ENCODE peak calls at places on chromosomes 7 and 10, in seven cellular contexts. D is GM23248, F is PC-3, E is K562, L is neural progenitor cell, S is fibroblast of lung, G is HepG2. H is an unnamed sample.

GRCh38 chr10:48913674-48914073 is 26.0 kb downstream of the LRRC18 start:
- DNase-seq in L (no peak), F (no peak), G (no peak), S (no peak), D (no peak), E (no peak), H (no peak)

GRCh38 chr10:62159357-62159756 is 109.3 kb downstream of the RTKN2 start:
- DNase-seq in E (no peak), S (no peak), F (peak; percentile 55), G (no peak), D (peak; percentile 9), L (no peak), H (no peak)

GRCh38 chr7:153530441-153530840 is 521.8 kb upstream of the DPP6 start:
- DNase-seq in S (no peak), F (no peak), G (no peak), E (no peak), D (no peak), L (no peak), H (no peak)

GRCh38 chr10:14362098-14362497 is 31.4 kb upstream of the FRMD4A start:
- DNase-seq in L (no peak), G (no peak), F (no peak), S (peak; percentile 66), E (no peak), D (no peak), H (no peak)

GRCh38 chr7:939843-940242 is 14.6 kb downstream of the ADAP1 start:
- DNase-seq in E (no peak), D (no peak), L (no peak), F (no peak), S (no peak), G (no peak), H (no peak)

GRCh38 chr7:19209297-19209696 is 64.1 kb upstream of the FERD3L start:
- DNase-seq in D (no peak), G (no peak), S (no peak), F (no peak), L (no peak), E (no peak), H (no peak)

GRCh38 chr7:8277394-8277982 is 15.5 kb upstream of the ICA1 start:
- DNase-seq in L (peak; percentile 48), G (peak; percentile 29), S (no peak), E (peak; percentile 44), F (peak; percentile 61), D (no peak), H (no peak)

GRCh38 chr7:19177269-19177668 is 32.0 kb upstream of the FERD3L start:
- DNase-seq in D (peak; percentile 33), F (peak; percentile 13), E (no peak), L (no peak), G (no peak), S (peak; percentile 4), H (no peak)

GRCh38 chr7:122298618-122299017 is 5.9 kb downstream of the FEZF1 start:
- DNase-seq in L (no peak), F (no peak), S (no peak), D (no peak), G (no peak), E (no peak), H (peak; percentile 90)

GRCh38 chr10:35027567-35027966 is 62.6 kb downstream of the CUL2 start:
- DNase-seq in F (peak; percentile 88), L (no peak), E (no peak), D (peak; percentile 48), S (peak; percentile 28), G (peak; percentile 12), H (no peak)

GRCh38 chr10:77673086-77673485 is 35.5 kb upstream of the KCNMA1 start:
- DNase-seq in S (peak; percentile 21), D (peak; percentile 24), F (peak; percentile 81), E (peak; percentile 28), G (no peak), L (no peak), H (no peak)

GRCh38 chr7:155533120-155533826 is 13.1 kb downstream of the CNPY1 start:
- DNase-seq in D (peak; percentile 25), S (no peak), F (no peak), G (no peak), E (no peak), L (peak; percentile 54), H (no peak)

GRCh38 chr10:102004376-102004775 is 51.6 kb downstream of the ARMH3 start:
- DNase-seq in F (no peak), G (no peak), L (no peak), D (peak; percentile 68), S (peak; percentile 66), E (no peak), H (no peak)

GRCh38 chr10:33335800-33336605 is 1.5 kb upstream of the NRP1 start:
- DNase-seq in L (peak; percentile 67), D (peak; percentile 84), G (no peak), F (peak; percentile 100), S (peak; percentile 64), E (no peak), H (no peak)

GRCh38 chr10:58335306-58336005 is 650 bp downstream of the UBE2D1 start:
- DNase-seq in D (peak; percentile 72), L (peak; percentile 33), S (peak; percentile 42), E (peak; percentile 33), F (peak; percentile 94), G (peak; percentile 28), H (no peak)

GRCh38 chr7:99835189-99835588 is 7.4 kb downstream of the CYP3A43 start:
- DNase-seq in D (no peak), L (no peak), E (peak; percentile 93), S (no peak), G (no peak), F (no peak), H (no peak)
- TF ChIP-seq EZH2 in D (no peak), L (no peak), E (peak; percentile 94), S (no peak), G (no peak), F (no peak), H (no peak)

GRCh38 chr10:6300784-6301180 is 98.0 kb downstream of the PFKFB3 start:
- DNase-seq in L (no peak), F (no peak), S (no peak), E (no peak), D (no peak), G (no peak), H (no peak)
- H3K9ac ChIP-seq in L (no peak overlapping the region), F (no peak overlapping the region), S (no peak overlapping the region), E (no peak overlapping the region), D (no peak overlapping the region), G (no peak overlapping the region), H (no peak overlapping the region)

DNA sequence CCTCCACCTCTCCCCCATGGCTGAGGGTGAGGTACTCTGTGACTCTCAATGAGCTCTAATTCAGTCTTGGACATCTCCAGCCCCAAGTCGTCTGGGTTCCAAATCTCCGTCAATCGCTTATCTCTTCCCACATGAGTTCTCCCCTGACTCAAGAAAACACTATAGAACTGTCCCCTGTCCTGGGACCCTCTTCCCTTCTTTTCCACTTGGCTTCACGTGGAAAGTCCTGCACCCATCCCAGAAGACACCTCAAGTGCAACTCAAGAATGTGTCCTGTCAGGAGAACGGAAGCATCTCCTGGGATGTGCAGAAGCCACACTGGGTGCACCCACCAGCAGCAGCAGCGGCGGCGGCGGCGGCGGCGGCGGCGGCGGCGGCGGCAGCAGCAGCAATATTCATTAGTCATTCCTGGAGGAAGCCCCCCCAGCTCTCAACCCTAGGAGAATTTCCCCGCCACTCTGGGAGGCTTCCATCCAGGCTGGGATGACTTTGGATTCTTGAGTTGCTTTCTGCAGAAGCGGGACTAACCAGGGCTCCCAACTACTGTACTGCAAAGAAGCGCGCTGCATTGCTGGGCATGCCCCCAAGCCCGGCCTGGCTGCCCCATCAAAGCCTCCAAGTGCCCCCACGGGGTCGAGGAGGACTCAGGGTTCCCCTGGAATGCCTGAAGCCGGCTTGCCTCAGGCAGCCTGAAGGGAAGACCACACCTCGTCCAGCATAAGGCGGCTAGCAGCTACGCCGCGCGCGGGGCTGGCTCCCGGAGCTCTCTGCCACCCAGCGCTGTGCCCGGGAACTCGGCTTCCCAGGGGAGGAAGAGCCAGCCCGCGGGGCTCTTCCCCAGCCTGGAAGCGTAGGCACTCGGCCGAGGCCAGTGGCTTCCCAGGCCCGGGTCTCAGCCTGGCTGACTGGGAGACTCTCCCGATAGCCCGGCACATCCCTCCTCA is 1.0 kb downstream of the CRTAC1 start:
- DNase-seq in D (no peak), E (no peak), S (no peak), F (no peak), G (no peak), L (peak; percentile 60), H (no peak)
- TF ChIP-seq EZH2 in D (no peak), E (no peak), S (peak; percentile 88), F (no peak), G (no peak), L (peak; percentile 84), H (no peak)

DNA sequence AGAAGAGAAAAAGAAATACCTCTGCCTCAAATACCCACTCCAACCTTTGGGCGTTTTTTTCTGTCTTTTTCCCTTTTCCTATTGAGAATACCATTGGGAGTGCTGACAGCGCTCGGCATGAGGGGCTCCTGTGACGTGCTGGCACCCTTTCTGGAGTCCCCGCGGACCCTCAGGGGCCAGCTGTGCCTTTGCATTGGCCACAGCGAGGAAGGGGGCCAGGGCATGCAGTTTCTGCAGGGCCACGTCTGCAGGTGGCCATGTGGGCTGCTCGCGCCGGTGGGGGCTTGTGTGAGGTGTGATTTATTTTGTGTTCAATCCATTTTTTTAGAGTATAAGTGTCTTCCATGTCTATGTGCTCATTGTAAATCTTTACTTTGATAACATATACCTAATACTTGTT is 57.4 kb downstream of the INPP5A start:
- DNase-seq in S (no peak), L (no peak), D (no peak), E (no peak), G (no peak), F (no peak), H (no peak)
- H3K9ac ChIP-seq in S (no peak overlapping the region), L (no peak overlapping the region), D (no peak overlapping the region), E (no peak overlapping the region), G (no peak overlapping the region), F (no peak overlapping the region), H (no peak overlapping the region)

DNA sequence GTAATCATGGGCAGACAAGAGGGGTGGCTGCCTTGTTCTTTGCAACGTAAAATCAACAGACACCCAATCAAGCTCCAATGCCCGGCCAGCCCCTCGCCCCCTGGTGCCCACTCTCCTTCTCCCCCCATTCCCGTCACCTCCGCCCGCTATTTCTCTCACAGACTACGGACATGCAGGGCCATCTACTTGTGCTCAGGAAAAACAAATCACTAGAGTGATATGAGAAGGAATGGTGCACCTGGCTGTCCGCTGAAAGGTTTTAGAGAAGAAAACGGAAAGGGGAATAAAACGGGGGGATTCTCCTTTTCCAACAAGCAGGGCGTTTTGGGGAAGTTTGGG is 392 bp downstream of the GRM8 start:
- DNase-seq in S (no peak), F (no peak), D (no peak), L (peak; percentile 12), E (no peak), G (no peak), H (no peak)
- TF ChIP-seq EZH2 in S (peak; percentile 20), F (no peak), D (peak; percentile 99), L (peak; percentile 64), E (no peak), G (no peak), H (no peak)

GRCh38 chr7:55568613-55569268 is 3.6 kb downstream of the VOPP1 start:
- DNase-seq in L (no peak), G (no peak), D (peak; percentile 37), S (peak; percentile 33), E (no peak), F (no peak), H (no peak)

GRCh38 chr7:55570939-55571338 is 1.4 kb downstream of the VOPP1 start:
- DNase-seq in E (no peak), G (peak; percentile 16), L (no peak), D (peak; percentile 90), F (peak; percentile 85), S (peak; percentile 91), H (peak; percentile 60)

GRCh38 chr7:55570218-55570873 is 2.0 kb downstream of the VOPP1 start:
- DNase-seq in G (no peak), E (no peak), F (no peak), L (no peak), D (peak; percentile 68), S (peak; percentile 47), H (no peak)

GRCh38 chr7:55569797-55570196 is 2.5 kb downstream of the VOPP1 start:
- DNase-seq in S (no peak), E (no peak), F (no peak), D (no peak), L (no peak), G (no peak), H (no peak)

GRCh38 chr7:55569269-55569663 is 3.0 kb downstream of the VOPP1 start:
- DNase-seq in E (no peak), S (no peak), G (no peak), F (no peak), L (no peak), D (no peak), H (no peak)
- H3K9ac ChIP-seq in E (no peak overlapping the region), S (no peak overlapping the region), G (no peak overlapping the region), F (no peak overlapping the region), L (no peak overlapping the region), D (no peak overlapping the region), H (no peak overlapping the region)